ENCODE peak calls at places on chromosomes 3 and 15, in eight cellular contexts. One of them, this sample, is unnamed.

GRCh38 chr3:31180274-31180673 is 285.8 kb upstream of the GADL1 start:
- DNase-seq in pancreas: no peak
- DNase-seq in esophagus muscularis mucosa: no peak
- DNase-seq in BJ: no peak
- DNase-seq in dorsolateral prefrontal cortex: no peak
- DNase-seq in heart left ventricle: no peak
- DNase-seq in psoas muscle: no peak
- DNase-seq in GM10248: no peak
- DNase-seq in this sample: no peak

GRCh38 chr3:190655933-190656332 is 142.0 kb downstream of the IL1RAP start:
- DNase-seq in GM10248: no peak
- DNase-seq in heart left ventricle: no peak
- DNase-seq in dorsolateral prefrontal cortex: no peak
- DNase-seq in esophagus muscularis mucosa: no peak
- DNase-seq in pancreas: no peak
- DNase-seq in psoas muscle: no peak
- DNase-seq in BJ: no peak
- DNase-seq in this sample: no peak

GRCh38 chr3:128201158-128201755 is 48.0 kb downstream of the EEFSEC start:
- DNase-seq in GM10248: no peak
- DNase-seq in BJ: no peak
- DNase-seq in dorsolateral prefrontal cortex: no peak
- DNase-seq in esophagus muscularis mucosa: peak; percentile 14
- DNase-seq in heart left ventricle: no peak
- DNase-seq in pancreas: no peak
- DNase-seq in psoas muscle: no peak
- DNase-seq in this sample: no peak

GRCh38 chr15:67043939-67044771 is 21.2 kb upstream of the SMAD3 start:
- DNase-seq in heart left ventricle: no peak
- DNase-seq in BJ: peak; percentile 56
- DNase-seq in GM10248: no peak
- DNase-seq in pancreas: no peak
- DNase-seq in dorsolateral prefrontal cortex: peak; percentile 37
- DNase-seq in esophagus muscularis mucosa: no peak
- DNase-seq in psoas muscle: no peak
- DNase-seq in this sample: no peak

GRCh38 chr3:83946554-83946953 is 1012.2 kb upstream of the CADM2 start:
- DNase-seq in pancreas: no peak
- DNase-seq in psoas muscle: no peak
- DNase-seq in GM10248: no peak
- DNase-seq in heart left ventricle: no peak
- DNase-seq in BJ: no peak
- DNase-seq in dorsolateral prefrontal cortex: no peak
- DNase-seq in esophagus muscularis mucosa: no peak
- DNase-seq in this sample: no peak

GRCh38 chr15:19987389-19988048 is 554.1 kb downstream of the GOLGA6L6 start:
- DNase-seq in GM10248: no peak
- DNase-seq in psoas muscle: no peak
- DNase-seq in dorsolateral prefrontal cortex: no peak
- DNase-seq in BJ: no peak
- DNase-seq in heart left ventricle: no peak
- DNase-seq in esophagus muscularis mucosa: no peak
- DNase-seq in pancreas: no peak
- DNase-seq in this sample: no peak

GRCh38 chr3:105899528-105899927 is 30.7 kb upstream of the CBLB start:
- DNase-seq in esophagus muscularis mucosa: no peak
- DNase-seq in heart left ventricle: no peak
- DNase-seq in BJ: peak; percentile 46
- DNase-seq in dorsolateral prefrontal cortex: no peak
- DNase-seq in pancreas: no peak
- DNase-seq in psoas muscle: no peak
- DNase-seq in GM10248: no peak
- DNase-seq in this sample: no peak

GRCh38 chr3:16490062-16490641 is 23.3 kb downstream of the RFTN1 start:
- DNase-seq in esophagus muscularis mucosa: no peak
- DNase-seq in BJ: no peak
- DNase-seq in GM10248: no peak
- DNase-seq in psoas muscle: no peak
- DNase-seq in pancreas: no peak
- DNase-seq in dorsolateral prefrontal cortex: no peak
- DNase-seq in heart left ventricle: no peak
- DNase-seq in this sample: no peak

GRCh38 chr15:61051570-61052031 is 177.5 kb downstream of the RORA start:
- DNase-seq in pancreas: no peak
- DNase-seq in dorsolateral prefrontal cortex: peak; percentile 58
- DNase-seq in heart left ventricle: peak; percentile 43
- DNase-seq in psoas muscle: peak; percentile 62
- DNase-seq in GM10248: no peak
- DNase-seq in BJ: peak; percentile 54
- DNase-seq in esophagus muscularis mucosa: peak; percentile 91
- DNase-seq in this sample: no peak

GRCh38 chr15:72110355-72110754 is 7.6 kb downstream of the MYO9A start:
- DNase-seq in esophagus muscularis mucosa: no peak
- DNase-seq in BJ: no peak
- DNase-seq in dorsolateral prefrontal cortex: no peak
- DNase-seq in GM10248: no peak
- DNase-seq in heart left ventricle: no peak
- DNase-seq in pancreas: no peak
- DNase-seq in psoas muscle: no peak
- DNase-seq in this sample: no peak

GRCh38 chr15:58551764-58552504 is 120.1 kb downstream of the LIPC start:
- DNase-seq in pancreas: no peak
- DNase-seq in GM10248: no peak
- DNase-seq in heart left ventricle: no peak
- DNase-seq in dorsolateral prefrontal cortex: no peak
- DNase-seq in esophagus muscularis mucosa: no peak
- DNase-seq in psoas muscle: no peak
- DNase-seq in BJ: peak; percentile 78
- DNase-seq in this sample: no peak

GRCh38 chr3:3196148-3196861 is 16.8 kb upstream of the CRBN start:
- DNase-seq in psoas muscle: no peak
- DNase-seq in GM10248: no peak
- DNase-seq in BJ: no peak
- DNase-seq in heart left ventricle: no peak
- DNase-seq in pancreas: no peak
- DNase-seq in esophagus muscularis mucosa: no peak
- DNase-seq in dorsolateral prefrontal cortex: no peak
- DNase-seq in this sample: peak; percentile 63

GRCh38 chr3:108662141-108662738 is 72.7 kb downstream of the DZIP3 start:
- DNase-seq in BJ: peak; percentile 19
- DNase-seq in GM10248: peak; percentile 52
- DNase-seq in esophagus muscularis mucosa: no peak
- DNase-seq in pancreas: peak; percentile 33
- DNase-seq in psoas muscle: no peak
- DNase-seq in heart left ventricle: peak; percentile 12
- DNase-seq in dorsolateral prefrontal cortex: no peak
- DNase-seq in this sample: no peak

GRCh38 chr3:187165144-187165543 is 25.8 kb upstream of the RPL39L start:
- DNase-seq in psoas muscle: no peak
- DNase-seq in GM10248: peak; percentile 51
- DNase-seq in pancreas: peak; percentile 15
- DNase-seq in dorsolateral prefrontal cortex: no peak
- DNase-seq in esophagus muscularis mucosa: no peak
- DNase-seq in heart left ventricle: no peak
- DNase-seq in BJ: no peak
- DNase-seq in this sample: no peak

GRCh38 chr15:60704129-60704528 is 225.2 kb upstream of the ICE2 start:
- DNase-seq in psoas muscle: no peak
- DNase-seq in GM10248: no peak
- DNase-seq in esophagus muscularis mucosa: no peak
- DNase-seq in BJ: no peak
- DNase-seq in heart left ventricle: no peak
- DNase-seq in pancreas: no peak
- DNase-seq in dorsolateral prefrontal cortex: no peak
- DNase-seq in this sample: no peak

GRCh38 chr3:32177702-32178198 is 60.7 kb upstream of the CMTM8 start:
- DNase-seq in psoas muscle: no peak
- DNase-seq in GM10248: peak; percentile 35
- DNase-seq in esophagus muscularis mucosa: no peak
- DNase-seq in dorsolateral prefrontal cortex: no peak
- DNase-seq in heart left ventricle: peak; percentile 76
- DNase-seq in BJ: no peak
- DNase-seq in pancreas: peak; percentile 75
- DNase-seq in this sample: peak; percentile 62

GRCh38 chr3:102441832-102442231 is 7.0 kb downstream of the ZPLD1 start:
- DNase-seq in psoas muscle: no peak
- DNase-seq in heart left ventricle: no peak
- DNase-seq in BJ: no peak
- DNase-seq in GM10248: no peak
- DNase-seq in dorsolateral prefrontal cortex: no peak
- DNase-seq in esophagus muscularis mucosa: no peak
- DNase-seq in pancreas: no peak
- DNase-seq in this sample: no peak

GRCh38 chr3:141405581-141405980 is 37.3 kb downstream of the ZBTB38 start:
- DNase-seq in heart left ventricle: no peak
- DNase-seq in pancreas: no peak
- DNase-seq in dorsolateral prefrontal cortex: no peak
- DNase-seq in GM10248: no peak
- DNase-seq in psoas muscle: no peak
- DNase-seq in esophagus muscularis mucosa: no peak
- DNase-seq in BJ: no peak
- DNase-seq in this sample: no peak
- TF ChIP-seq CTCF in heart left ventricle: no peak
- TF ChIP-seq CTCF in pancreas: no peak
- TF ChIP-seq CTCF in dorsolateral prefrontal cortex: no peak
- TF ChIP-seq CTCF in GM10248: no peak
- TF ChIP-seq CTCF in psoas muscle: no peak
- TF ChIP-seq CTCF in esophagus muscularis mucosa: no peak
- TF ChIP-seq CTCF in BJ: no peak
- TF ChIP-seq CTCF in this sample: no peak

GRCh38 chr15:70259640-70260066 is 161.9 kb upstream of the TLE3 start:
- DNase-seq in BJ: no peak
- DNase-seq in heart left ventricle: no peak
- DNase-seq in pancreas: no peak
- DNase-seq in psoas muscle: peak; percentile 41
- DNase-seq in dorsolateral prefrontal cortex: no peak
- DNase-seq in esophagus muscularis mucosa: no peak
- DNase-seq in GM10248: no peak
- DNase-seq in this sample: no peak
- TF ChIP-seq CTCF in BJ: no peak
- TF ChIP-seq CTCF in heart left ventricle: no peak
- TF ChIP-seq CTCF in pancreas: no peak
- TF ChIP-seq CTCF in psoas muscle: no peak
- TF ChIP-seq CTCF in dorsolateral prefrontal cortex: no peak
- TF ChIP-seq CTCF in esophagus muscularis mucosa: no peak
- TF ChIP-seq CTCF in GM10248: peak; percentile 18
- TF ChIP-seq CTCF in this sample: no peak

GRCh38 chr3:15292765-15293522 is 39.4 kb downstream of the SH3BP5 start:
- DNase-seq in pancreas: no peak
- DNase-seq in heart left ventricle: peak; percentile 54
- DNase-seq in psoas muscle: peak; percentile 72
- DNase-seq in BJ: no peak
- DNase-seq in esophagus muscularis mucosa: no peak
- DNase-seq in dorsolateral prefrontal cortex: no peak
- DNase-seq in GM10248: no peak
- DNase-seq in this sample: no peak

GRCh38 chr3:15290731-15291130 is 41.7 kb downstream of the SH3BP5 start:
- DNase-seq in dorsolateral prefrontal cortex: no peak
- DNase-seq in pancreas: no peak
- DNase-seq in psoas muscle: no peak
- DNase-seq in esophagus muscularis mucosa: no peak
- DNase-seq in GM10248: no peak
- DNase-seq in heart left ventricle: no peak
- DNase-seq in BJ: no peak
- DNase-seq in this sample: no peak

GRCh38 chr3:15289661-15290060 is 42.7 kb downstream of the SH3BP5 start:
- DNase-seq in GM10248: no peak
- DNase-seq in pancreas: no peak
- DNase-seq in heart left ventricle: no peak
- DNase-seq in psoas muscle: no peak
- DNase-seq in esophagus muscularis mucosa: no peak
- DNase-seq in dorsolateral prefrontal cortex: no peak
- DNase-seq in BJ: no peak
- DNase-seq in this sample: no peak

GRCh38 chr3:15294914-15295313 is 37.5 kb downstream of the SH3BP5 start:
- DNase-seq in psoas muscle: no peak
- DNase-seq in GM10248: no peak
- DNase-seq in dorsolateral prefrontal cortex: no peak
- DNase-seq in BJ: no peak
- DNase-seq in esophagus muscularis mucosa: no peak
- DNase-seq in pancreas: no peak
- DNase-seq in heart left ventricle: no peak
- DNase-seq in this sample: no peak

DNA sequence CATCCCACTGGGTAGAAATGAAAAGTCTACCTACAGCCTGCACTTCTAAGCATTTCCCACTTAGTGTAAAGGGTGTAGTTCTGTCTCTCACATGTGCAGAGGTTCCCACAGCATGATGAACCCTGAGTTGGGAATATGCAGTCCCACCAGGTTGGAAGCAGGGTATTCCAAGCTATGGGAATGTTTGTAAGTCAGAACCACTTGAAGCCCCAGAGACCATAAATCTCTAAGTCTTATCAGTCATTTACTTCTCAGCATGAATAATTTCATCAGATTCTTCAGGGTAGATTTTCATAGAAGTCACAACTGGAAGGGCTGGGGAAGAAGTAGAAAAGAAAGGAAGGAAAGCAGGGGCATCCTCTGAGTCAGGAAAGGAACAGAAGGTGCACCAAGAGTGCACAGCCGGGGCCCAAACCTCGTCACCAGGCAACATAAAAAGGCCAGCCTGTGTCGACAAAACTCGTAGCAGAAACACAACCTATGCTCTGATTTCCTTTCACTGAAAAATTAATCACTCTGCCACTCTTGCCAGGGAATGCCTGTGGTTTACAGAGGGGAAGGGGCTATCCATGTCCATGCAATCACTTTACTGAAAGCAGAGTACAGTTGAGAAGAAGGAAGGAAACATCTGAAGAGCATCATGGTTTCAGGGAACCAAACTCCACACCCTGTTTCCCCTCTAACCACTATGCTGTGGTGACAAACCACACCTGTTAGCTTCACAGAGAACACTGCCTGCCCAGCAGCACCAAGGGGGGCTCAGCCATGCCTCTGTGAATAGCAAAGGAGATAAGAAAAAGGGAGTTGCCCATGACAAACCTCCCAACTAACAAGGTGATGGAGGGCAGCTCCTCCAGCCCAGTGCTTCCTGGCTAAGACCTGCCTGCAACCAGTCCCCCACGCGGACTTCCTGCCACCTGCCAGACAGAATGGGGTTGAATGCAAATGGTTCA is 40.5 kb downstream of the SH3BP5 start:
- DNase-seq in heart left ventricle: no peak
- DNase-seq in pancreas: no peak
- DNase-seq in psoas muscle: no peak
- DNase-seq in GM10248: peak; percentile 69
- DNase-seq in dorsolateral prefrontal cortex: no peak
- DNase-seq in BJ: no peak
- DNase-seq in esophagus muscularis mucosa: no peak
- DNase-seq in this sample: no peak
- TF ChIP-seq CTCF in heart left ventricle: no peak
- TF ChIP-seq CTCF in pancreas: no peak
- TF ChIP-seq CTCF in psoas muscle: no peak
- TF ChIP-seq CTCF in GM10248: no peak
- TF ChIP-seq CTCF in dorsolateral prefrontal cortex: no peak
- TF ChIP-seq CTCF in BJ: no peak
- TF ChIP-seq CTCF in esophagus muscularis mucosa: no peak
- TF ChIP-seq CTCF in this sample: no peak

GRCh38 chr3:134126153-134126552 is 96.4 kb upstream of the SLCO2A1 start:
- DNase-seq in esophagus muscularis mucosa: no peak
- DNase-seq in heart left ventricle: no peak
- DNase-seq in BJ: no peak
- DNase-seq in psoas muscle: no peak
- DNase-seq in pancreas: no peak
- DNase-seq in dorsolateral prefrontal cortex: no peak
- DNase-seq in GM10248: no peak
- DNase-seq in this sample: no peak
- TF ChIP-seq CTCF in esophagus muscularis mucosa: no peak
- TF ChIP-seq CTCF in heart left ventricle: no peak
- TF ChIP-seq CTCF in BJ: peak; percentile 21
- TF ChIP-seq CTCF in psoas muscle: no peak
- TF ChIP-seq CTCF in pancreas: no peak
- TF ChIP-seq CTCF in dorsolateral prefrontal cortex: no peak
- TF ChIP-seq CTCF in GM10248: no peak
- TF ChIP-seq CTCF in this sample: no peak

GRCh38 chr3:120357807-120358206 is 8.7 kb upstream of the LRRC58 start:
- DNase-seq in dorsolateral prefrontal cortex: no peak
- DNase-seq in esophagus muscularis mucosa: no peak
- DNase-seq in pancreas: no peak
- DNase-seq in GM10248: no peak
- DNase-seq in psoas muscle: no peak
- DNase-seq in heart left ventricle: no peak
- DNase-seq in BJ: no peak
- DNase-seq in this sample: no peak
- TF ChIP-seq CTCF in dorsolateral prefrontal cortex: no peak
- TF ChIP-seq CTCF in esophagus muscularis mucosa: no peak
- TF ChIP-seq CTCF in pancreas: no peak
- TF ChIP-seq CTCF in GM10248: peak; percentile 14
- TF ChIP-seq CTCF in psoas muscle: no peak
- TF ChIP-seq CTCF in heart left ventricle: no peak
- TF ChIP-seq CTCF in BJ: no peak
- TF ChIP-seq CTCF in this sample: no peak

This sample was measured in glutamatergic neuron.